ENCODE peak calls at places on chromosome 21, in eight cellular contexts. Y is activated CD4-positive, alpha-beta T cell treated with anti-CD3 and anti-CD28 coated beads for 36 hours; B is CD4-positive, alpha-beta T cell; G is mucosa of descending colon; D is left cardiac atrium; X is aorta; I is Right ventricle myocardium superior; V is body of pancreas. H is an unnamed sample.

GRCh38 chr21:34726627-34727337 is 58.0 kb downstream of the CLIC6 start:
- ATAC-seq in Y (peak), V (no peak), D (no peak), I (no peak), B (no peak), G (no peak), X (no peak), H (no peak)

GRCh38 chr21:26159869-26160268 is 10.7 kb downstream of the APP start:
- ATAC-seq in G (no peak), X (no peak), I (no peak), B (no peak), D (no peak), Y (no peak), V (no peak), H (no peak)

GRCh38 chr21:36193200-36193599 is 36.6 kb downstream of the DOP1B start:
- ATAC-seq in I (no peak), X (no peak), B (no peak), G (peak), V (no peak), D (no peak), Y (no peak), H (peak)

GRCh38 chr21:15837603-15838002 is 107.8 kb downstream of the USP25 start:
- ATAC-seq in X (no peak), I (peak), Y (no peak), G (peak), B (no peak), D (peak), V (no peak), H (no peak)

GRCh38 chr21:36583591-36583990 is 103.7 kb upstream of the CLDN14 start:
- ATAC-seq in B (no peak), G (no peak), V (no peak), D (no peak), X (no peak), Y (no peak), I (no peak), H (no peak)

GRCh38 chr21:42388740-42389448 is 7.0 kb downstream of the TMPRSS3 start:
- ATAC-seq in B (no peak), Y (no peak), V (peak), X (no peak), G (peak), D (no peak), I (peak), H (no peak)

GRCh38 chr21:46081022-46081861 is 16.7 kb upstream of the COL6A2 start:
- ATAC-seq in D (no peak), G (no peak), Y (no peak), I (no peak), V (no peak), B (no peak), X (no peak), H (no peak)

GRCh38 chr21:39114871-39115658 is 68.2 kb downstream of the PSMG1 start:
- ATAC-seq in B (no peak), D (no peak), X (peak), V (no peak), I (no peak), G (no peak), Y (no peak), H (no peak)

GRCh38 chr21:30625449-30625848 is 5.0 kb downstream of the KRTAP20-4 start:
- ATAC-seq in I (no peak), B (no peak), D (no peak), G (no peak), V (no peak), Y (no peak), X (no peak), H (no peak)

GRCh38 chr21:41864311-41865001 is 14.7 kb downstream of the PRDM15 start:
- ATAC-seq in D (no peak), B (no peak), G (no peak), X (no peak), Y (no peak), V (no peak), I (no peak), H (no peak)

GRCh38 chr21:33655591-33656221 is 13.4 kb downstream of the ITSN1 start:
- ATAC-seq in Y (no peak), B (no peak), X (no peak), I (no peak), D (peak), V (peak), G (peak), H (peak)

GRCh38 chr21:26060335-26061115 is 110.0 kb downstream of the APP start:
- ATAC-seq in Y (no peak), D (no peak), X (peak), I (peak), G (no peak), B (no peak), V (no peak), H (no peak)

GRCh38 chr21:45329261-45330074 is 41.8 kb upstream of the POFUT2 start:
- ATAC-seq in D (no peak), G (peak), B (no peak), V (peak), X (no peak), I (no peak), Y (no peak), H (peak)

GRCh38 chr21:42532466-42533181 is 19.0 kb downstream of the SLC37A1 start:
- ATAC-seq in B (no peak), V (peak), X (peak), G (peak), I (peak), D (peak), Y (no peak), H (peak)

GRCh38 chr21:42068256-42068545 is 2.9 kb upstream of the UMODL1 start:
- ATAC-seq in X (no peak), G (no peak), I (no peak), Y (no peak), V (no peak), B (no peak), D (no peak), H (no peak)

GRCh38 chr21:39182484-39183271 is 573 bp downstream of the PSMG1 start:
- ATAC-seq in D (peak), B (peak), G (peak), Y (peak), V (peak), X (peak), I (peak), H (no peak)

GRCh38 chr21:41765393-41765950 is 1.4 kb downstream of the RIPK4 start:
- ATAC-seq in I (no peak), G (no peak), V (no peak), D (no peak), X (no peak), B (no peak), Y (no peak), H (no peak)

GRCh38 chr21:41624674-41625310 is 116.8 kb upstream of the TMPRSS2 start:
- ATAC-seq in Y (no peak), I (no peak), X (no peak), G (no peak), B (no peak), V (no peak), D (no peak), H (no peak)

GRCh38 chr21:22062472-22063139 is 1064.4 kb downstream of the NCAM2 start:
- ATAC-seq in X (no peak), D (no peak), B (no peak), V (peak), Y (no peak), I (no peak), G (peak), H (no peak)

GRCh38 chr21:46489162-46489663 is 30.5 kb downstream of the DIP2A start:
- ATAC-seq in X (peak), G (no peak), I (no peak), D (no peak), B (no peak), V (no peak), Y (no peak), H (peak)

GRCh38 chr21:28952686-28953085 is 40.0 kb downstream of the LTN1 start:
- ATAC-seq in X (no peak), I (no peak), G (no peak), V (no peak), Y (no peak), D (no peak), B (no peak), H (no peak)

GRCh38 chr21:45264919-45265515 is 22.7 kb downstream of the POFUT2 start:
- ATAC-seq in D (no peak), I (no peak), Y (no peak), G (no peak), B (no peak), V (no peak), X (no peak), H (no peak)

GRCh38 chr21:45801989-45802388 is 158.5 kb downstream of the PCBP3 start:
- ATAC-seq in I (no peak), G (no peak), X (no peak), V (no peak), Y (no peak), B (no peak), D (no peak), H (no peak)

GRCh38 chr21:17414766-17415165 is 98.1 kb upstream of the CXADR start:
- ATAC-seq in B (no peak), X (no peak), Y (no peak), G (no peak), I (no peak), V (peak), D (no peak), H (no peak)

GRCh38 chr21:41950941-41951408 is 2.8 kb downstream of the C2CD2 start:
- ATAC-seq in G (no peak), I (no peak), V (no peak), X (no peak), D (no peak), Y (no peak), B (no peak), H (no peak)

GRCh38 chr21:37452222-37452621 is 85.6 kb downstream of the DYRK1A start:
- ATAC-seq in I (peak), X (peak), V (no peak), D (peak), Y (no peak), G (peak), B (peak), H (no peak)

GRCh38 chr21:31018232-31018631 is 20.0 kb downstream of the KRTAP19-8 start:
- ATAC-seq in Y (no peak), G (no peak), V (no peak), I (no peak), X (no peak), D (no peak), B (no peak), H (no peak)

GRCh38 chr21:26147535-26147934 is 23.0 kb downstream of the APP start:
- ATAC-seq in B (peak), D (no peak), V (no peak), G (no peak), I (no peak), X (no peak), Y (no peak), H (no peak)